ENCODE peak calls at places on chromosomes 6 and 20, in six cellular contexts. X is heart right ventricle, T is adrenal gland, K is endothelial cell of umbilical vein, F is fibroblast of lung, Z is HCT116. Y is an unnamed sample.

GRCh38 chr6:21137708-21138358 is 455.7 kb upstream of the SOX4 start:
- DNase-seq in X (no peak), T (no peak), K (peak; percentile 35), F (peak; percentile 47), Z (no peak), Y (no peak)

GRCh38 chr6:71181565-71181964 is 107.0 kb upstream of the OGFRL1 start:
- DNase-seq in X (no peak), T (no peak), K (no peak), F (peak; percentile 52), Z (peak; percentile 13), Y (peak; percentile 90)

GRCh38 chr20:23114018-23114417 is 27.9 kb upstream of the CD93 start:
- DNase-seq in X (peak; percentile 60), T (peak; percentile 49), K (no peak), F (no peak), Z (no peak), Y (no peak)

GRCh38 chr20:12113468-12114371 is 196.0 kb downstream of the BTBD3 start:
- DNase-seq in X (peak; percentile 62), T (no peak), K (no peak), F (peak; percentile 41), Z (no peak), Y (peak; percentile 15)

GRCh38 chr6:47446974-47447373 is 30.6 kb upstream of the CD2AP start:
- DNase-seq in X (no peak), T (no peak), K (peak; percentile 49), F (no peak), Z (no peak), Y (no peak)

GRCh38 chr6:100905067-100905466 is 23.9 kb upstream of the ASCC3 start:
- DNase-seq in X (no peak), T (no peak), K (no peak), F (no peak), Z (no peak), Y (no peak)

GRCh38 chr6:97850458-97851218 is 567.6 kb upstream of the MMS22L start:
- DNase-seq in X (no peak), T (no peak), K (no peak), F (peak; percentile 1), Z (no peak), Y (no peak)

GRCh38 chr6:159533016-159533415 is 160.0 kb downstream of the SOD2 start:
- DNase-seq in X (no peak), T (no peak), K (no peak), F (no peak), Z (no peak), Y (no peak)

GRCh38 chr6:135922746-135923145 is 71.2 kb downstream of the PDE7B start:
- DNase-seq in X (peak; percentile 46), T (no peak), K (no peak), F (peak; percentile 66), Z (no peak), Y (no peak)

GRCh38 chr20:17859616-17860232 is 108.9 kb downstream of the SNX5 start:
- DNase-seq in X (peak; percentile 56), T (peak; percentile 75), K (no peak), F (no peak), Z (no peak), Y (no peak)

GRCh38 chr20:49696594-49696993 is 17.1 kb downstream of the B4GALT5 start:
- DNase-seq in X (no peak), T (no peak), K (peak; percentile 69), F (no peak), Z (no peak), Y (no peak)

GRCh38 chr6:160911949-160912348 is 79.6 kb upstream of the MAP3K4 start:
- DNase-seq in X (no peak), T (no peak), K (no peak), F (no peak), Z (no peak), Y (no peak)
- H3K27ac ChIP-seq in X (no peak overlapping the region), T (no peak overlapping the region), K (no peak overlapping the region), F (no peak overlapping the region), Z (no peak overlapping the region), Y (no peak overlapping the region)

GRCh38 chr6:107655245-107655644 is 165.3 kb downstream of the SOBP start:
- DNase-seq in X (no peak), T (no peak), K (peak; percentile 29), F (no peak), Z (no peak), Y (no peak)
- TF ChIP-seq CTCF in X (no peak), T (peak; percentile 19), K (peak; percentile 25), F (peak; percentile 34), Z (peak; percentile 59), Y (peak; percentile 38)

GRCh38 chr20:37560629-37561028 is 33.0 kb upstream of the BLCAP start:
- DNase-seq in X (no peak), T (no peak), K (no peak), F (no peak), Z (no peak), Y (no peak)
- H3K27ac ChIP-seq in X (no peak overlapping the region), T (no peak overlapping the region), K (no peak overlapping the region), F (no peak overlapping the region), Z (no peak overlapping the region), Y (no peak overlapping the region)

DNA sequence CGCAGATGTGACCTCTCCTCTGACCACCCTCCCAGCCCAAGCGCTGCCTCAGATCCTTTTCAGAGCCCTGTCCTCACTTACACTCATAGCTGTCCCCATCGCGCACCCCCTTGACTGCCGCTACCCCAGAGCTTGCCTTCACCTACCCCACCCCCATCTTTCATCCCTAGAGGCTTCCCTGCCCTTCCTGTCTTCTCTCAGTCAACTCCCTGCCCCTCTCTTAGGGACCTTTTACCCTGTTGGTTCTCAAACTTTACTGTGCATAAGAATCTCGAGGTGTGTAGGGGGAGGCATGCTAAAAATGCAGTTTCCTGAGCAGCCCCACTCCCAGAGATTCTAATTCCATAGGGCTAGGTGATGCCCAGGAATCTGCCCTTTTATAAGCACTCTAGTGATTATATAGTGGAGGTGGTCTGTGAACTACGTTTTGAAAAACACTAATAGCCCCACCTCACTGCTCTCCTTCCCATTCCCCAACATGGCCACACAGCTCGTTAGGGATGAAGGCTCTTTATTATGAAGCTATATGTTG is 725 bp downstream of the TM9SF4 start:
- DNase-seq in X (no peak), T (no peak), K (no peak), F (no peak), Z (no peak), Y (no peak)
- TF ChIP-seq CTCF in X (no peak), T (no peak), K (no peak), F (no peak), Z (no peak), Y (no peak)

GRCh38 chr6:40805336-40805735 is 218.2 kb upstream of the LRFN2 start:
- DNase-seq in X (no peak), T (no peak), K (no peak), F (no peak), Z (no peak), Y (no peak)

GRCh38 chr6:40806479-40806878 is 219.3 kb upstream of the LRFN2 start:
- DNase-seq in X (no peak), T (no peak), K (no peak), F (no peak), Z (no peak), Y (no peak)

GRCh38 chr6:40809627-40810026 is 222.5 kb upstream of the LRFN2 start:
- DNase-seq in X (no peak), T (no peak), K (no peak), F (no peak), Z (no peak), Y (no peak)

GRCh38 chr6:40807484-40807883 is 220.3 kb upstream of the LRFN2 start:
- DNase-seq in X (no peak), T (no peak), K (no peak), F (no peak), Z (no peak), Y (peak; percentile 4)

DNA sequence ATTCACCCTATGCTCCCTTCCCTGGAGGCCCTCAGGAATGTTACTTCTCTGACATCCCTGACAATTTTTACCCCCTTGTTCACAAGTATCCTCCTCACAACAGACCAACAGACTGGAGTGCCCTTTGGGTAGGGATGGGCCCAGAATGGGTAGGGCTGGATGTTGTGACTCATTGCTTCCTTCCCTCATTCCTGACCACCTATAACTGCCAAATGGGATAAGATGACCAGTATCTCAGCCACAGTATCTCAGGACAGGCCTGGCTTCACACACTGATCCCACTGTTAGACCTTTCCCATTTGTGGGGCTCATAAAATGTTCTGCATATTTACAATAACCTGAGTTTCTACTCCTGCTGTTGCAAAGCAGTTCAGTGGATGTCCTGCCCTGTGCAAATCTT is 223.0 kb upstream of the LRFN2 start:
- DNase-seq in X (no peak), T (no peak), K (no peak), F (no peak), Z (no peak), Y (no peak)
- H3K27ac ChIP-seq in X (no peak overlapping the region), T (no peak overlapping the region), K (no peak overlapping the region), F (no peak overlapping the region), Z (no peak overlapping the region), Y (no peak overlapping the region)

GRCh38 chr6:164095056-164095455 is 680.5 kb downstream of the QKI start:
- DNase-seq in X (no peak), T (no peak), K (no peak), F (no peak), Z (no peak), Y (no peak)

GRCh38 chr6:164097056-164097455 is 682.5 kb downstream of the QKI start:
- DNase-seq in X (no peak), T (no peak), K (no peak), F (no peak), Z (no peak), Y (no peak)

GRCh38 chr6:164098857-164099534 is 684.5 kb downstream of the QKI start:
- DNase-seq in X (peak; percentile 67), T (peak; percentile 26), K (no peak), F (peak; percentile 52), Z (no peak), Y (no peak)

GRCh38 chr6:164099535-164099982 is 685.0 kb downstream of the QKI start:
- DNase-seq in X (no peak), T (no peak), K (no peak), F (no peak), Z (no peak), Y (no peak)

GRCh38 chr6:164097557-164098398 is 683.3 kb downstream of the QKI start:
- DNase-seq in X (peak; percentile 58), T (peak; percentile 33), K (peak; percentile 94), F (peak; percentile 47), Z (no peak), Y (peak; percentile 30)
- TF ChIP-seq CTCF in X (peak; percentile 41), T (no peak), K (peak; percentile 22), F (no peak), Z (no peak), Y (no peak)

GRCh38 chr6:122438975-122439374 is 32.6 kb downstream of the SERINC1 start:
- DNase-seq in X (no peak), T (no peak), K (no peak), F (no peak), Z (no peak), Y (no peak)
- H3K27ac ChIP-seq in X (no peak overlapping the region), T (no peak overlapping the region), K (no peak overlapping the region), F (no peak overlapping the region), Z (no peak overlapping the region), Y (no peak overlapping the region)

GRCh38 chr6:2450546-2450945 is 205.1 kb upstream of the GMDS start:
- DNase-seq in X (peak; percentile 78), T (peak; percentile 25), K (no peak), F (no peak), Z (no peak), Y (peak; percentile 28)
- TF ChIP-seq CTCF in X (no peak), T (no peak), K (no peak), F (no peak), Z (no peak), Y (peak; percentile 25)